ENCODE peak calls at places on chromosomes 12 and 14, in seven cellular contexts. L is K562, O is A549, Q is sigmoid colon, P is GM12878, W is transverse colon, J is H1. H is an unnamed sample.

GRCh38 chr14:83992857-83993256 is 1537.1 kb upstream of the FLRT2 start:
- DNase-seq in L (no peak), O (no peak), Q (no peak), P (no peak), W (no peak), J (no peak), H (no peak)

GRCh38 chr12:14408208-14408607 is 42.7 kb downstream of the ATF7IP start:
- DNase-seq in L (peak; percentile 34), O (no peak), Q (no peak), P (no peak), W (no peak), J (no peak), H (no peak)

GRCh38 chr12:32486158-32486557 is 86.8 kb downstream of the FGD4 start:
- DNase-seq in L (no peak), O (no peak), Q (no peak), P (no peak), W (no peak), J (no peak), H (no peak)

GRCh38 chr12:63319386-63319785 is 168.4 kb upstream of the AVPR1A start:
- DNase-seq in L (no peak), O (peak; percentile 12), Q (no peak), P (no peak), W (no peak), J (no peak), H (no peak)

GRCh38 chr12:13001725-13002040 is 1.6 kb upstream of the HEBP1 start:
- DNase-seq in L (no peak), O (no peak), Q (peak; percentile 67), P (no peak), W (no peak), J (no peak), H (no peak)

GRCh38 chr12:99824900-99825562 is 159.7 kb downstream of the ANKS1B start:
- DNase-seq in L (no peak), O (no peak), Q (no peak), P (no peak), W (no peak), J (no peak), H (no peak)

GRCh38 chr14:54387328-54387727 is 9.5 kb upstream of the CDKN3 start:
- DNase-seq in L (no peak), O (no peak), Q (no peak), P (no peak), W (no peak), J (no peak), H (no peak)

GRCh38 chr14:49249022-49249421 is 337.2 kb downstream of the RPS29 start:
- DNase-seq in L (no peak), O (no peak), Q (no peak), P (no peak), W (no peak), J (no peak), H (no peak)

GRCh38 chr14:100363053-100363452 is 39.9 kb downstream of the SLC25A47 start:
- DNase-seq in L (no peak), O (no peak), Q (no peak), P (no peak), W (no peak), J (no peak), H (no peak)

GRCh38 chr14:90409209-90409730 is 12.4 kb downstream of the CALM1 start:
- DNase-seq in L (no peak), O (peak; percentile 26), Q (peak; percentile 94), P (no peak), W (peak; percentile 39), J (no peak), H (no peak)

GRCh38 chr12:98334768-98335167 is 180.6 kb upstream of the TMPO start:
- DNase-seq in L (no peak), O (no peak), Q (no peak), P (no peak), W (no peak), J (no peak), H (no peak)

GRCh38 chr14:57828713-57829112 is 37.2 kb downstream of the SLC35F4 start:
- DNase-seq in L (no peak), O (no peak), Q (no peak), P (no peak), W (no peak), J (no peak), H (no peak)

GRCh38 chr12:56087220-56087619 is 7.3 kb downstream of the ERBB3 start:
- DNase-seq in L (peak; percentile 6), O (no peak), Q (peak; percentile 75), P (no peak), W (peak; percentile 91), J (no peak), H (peak; percentile 97)

GRCh38 chr14:35336171-35337073 is 44.2 kb downstream of the PSMA6 start:
- DNase-seq in L (peak; percentile 78), O (peak; percentile 89), Q (peak; percentile 98), P (no peak), W (peak; percentile 92), J (peak; percentile 64), H (peak; percentile 94)

GRCh38 chr14:84575681-84576080 is 954.3 kb upstream of the FLRT2 start:
- DNase-seq in L (no peak), O (no peak), Q (no peak), P (no peak), W (no peak), J (no peak), H (no peak)

GRCh38 chr12:116773276-116773731 is 35.2 kb downstream of the RNFT2 start:
- DNase-seq in L (peak; percentile 19), O (peak; percentile 28), Q (no peak), P (no peak), W (no peak), J (peak; percentile 46), H (no peak)

GRCh38 chr14:103715052-103716000 is at the start of the genes XRCC3 and ZFYVE21:
- DNase-seq in L (peak; percentile 99), O (peak; percentile 100), Q (peak; percentile 100), P (peak; percentile 98), W (peak; percentile 100), J (peak; percentile 99), H (peak; percentile 100)

GRCh38 chr12:58588771-58589170 is 331.5 kb downstream of the LRIG3 start:
- DNase-seq in L (no peak), O (no peak), Q (no peak), P (no peak), W (no peak), J (no peak), H (no peak)

GRCh38 chr12:58596381-58596780 is 323.9 kb downstream of the LRIG3 start:
- DNase-seq in L (no peak), O (no peak), Q (no peak), P (no peak), W (no peak), J (no peak), H (no peak)

GRCh38 chr12:58593557-58594304 is 326.6 kb downstream of the LRIG3 start:
- DNase-seq in L (no peak), O (no peak), Q (no peak), P (no peak), W (no peak), J (no peak), H (no peak)

GRCh38 chr12:58592817-58593216 is 327.5 kb downstream of the LRIG3 start:
- DNase-seq in L (no peak), O (no peak), Q (no peak), P (no peak), W (no peak), J (no peak), H (no peak)
- TF ChIP-seq EP300 in L (no peak), O (no peak), Q (peak; percentile 82), P (no peak), W (peak; percentile 75), J (no peak), H (peak; percentile 37)

GRCh38 chr14:99238234-99238633 is 33.8 kb downstream of the BCL11B start:
- DNase-seq in L (no peak), O (no peak), Q (no peak), P (no peak), W (no peak), J (no peak), H (no peak)
- H3K4me1 ChIP-seq in L (no peaks in the 10 kb centered on the region), O (no peaks in the 10 kb centered on the region), Q (no peaks in the 10 kb centered on the region), P (no peaks in the 10 kb centered on the region), W (no peaks in the 10 kb centered on the region), J (peaks cover 8% of the 10 kb centered on the region), H (no peaks in the 10 kb centered on the region)

DNA sequence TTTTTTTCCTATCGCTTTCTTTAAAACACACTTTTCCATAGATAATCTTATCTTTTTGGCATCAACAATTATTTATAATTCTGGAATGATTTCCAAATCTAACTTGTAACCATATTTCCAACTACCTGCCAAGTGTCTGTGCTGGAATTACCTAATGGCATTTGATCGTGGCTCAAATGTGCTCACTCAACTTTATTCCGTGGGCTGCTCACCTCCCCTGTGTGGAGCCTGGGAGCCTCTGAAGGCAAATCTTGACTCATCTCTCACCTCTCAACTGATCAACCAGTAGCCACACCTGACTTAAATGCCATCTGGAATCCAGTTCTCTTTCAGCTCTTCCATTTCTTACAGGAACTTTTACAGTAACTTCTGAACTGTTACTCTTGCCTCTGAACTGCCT is 608.6 kb downstream of the DIO2 start:
- DNase-seq in L (no peak), O (no peak), Q (no peak), P (no peak), W (no peak), J (no peak), H (no peak)
- H3K9me3 ChIP-seq in L (no peaks in the 10 kb centered on the region), O (no peaks in the 10 kb centered on the region), Q (no peaks in the 10 kb centered on the region), P (no peaks in the 10 kb centered on the region), W (no peaks in the 10 kb centered on the region), J (no peaks in the 10 kb centered on the region), H (no peaks in the 10 kb centered on the region)

GRCh38 chr12:96448287-96448686 is 41.1 kb upstream of the CFAP54 start:
- DNase-seq in L (no peak), O (no peak), Q (no peak), P (no peak), W (no peak), J (no peak), H (no peak)

GRCh38 chr12:96442906-96443305 is 42.7 kb upstream of the CDK17 start:
- DNase-seq in L (no peak), O (no peak), Q (no peak), P (no peak), W (no peak), J (no peak), H (no peak)

GRCh38 chr12:96444403-96444802 is 44.2 kb upstream of the CDK17 start:
- DNase-seq in L (no peak), O (no peak), Q (no peak), P (no peak), W (no peak), J (no peak), H (no peak)

GRCh38 chr12:96447256-96447655 is 42.1 kb upstream of the CFAP54 start:
- DNase-seq in L (no peak), O (no peak), Q (no peak), P (no peak), W (no peak), J (no peak), H (no peak)

DNA sequence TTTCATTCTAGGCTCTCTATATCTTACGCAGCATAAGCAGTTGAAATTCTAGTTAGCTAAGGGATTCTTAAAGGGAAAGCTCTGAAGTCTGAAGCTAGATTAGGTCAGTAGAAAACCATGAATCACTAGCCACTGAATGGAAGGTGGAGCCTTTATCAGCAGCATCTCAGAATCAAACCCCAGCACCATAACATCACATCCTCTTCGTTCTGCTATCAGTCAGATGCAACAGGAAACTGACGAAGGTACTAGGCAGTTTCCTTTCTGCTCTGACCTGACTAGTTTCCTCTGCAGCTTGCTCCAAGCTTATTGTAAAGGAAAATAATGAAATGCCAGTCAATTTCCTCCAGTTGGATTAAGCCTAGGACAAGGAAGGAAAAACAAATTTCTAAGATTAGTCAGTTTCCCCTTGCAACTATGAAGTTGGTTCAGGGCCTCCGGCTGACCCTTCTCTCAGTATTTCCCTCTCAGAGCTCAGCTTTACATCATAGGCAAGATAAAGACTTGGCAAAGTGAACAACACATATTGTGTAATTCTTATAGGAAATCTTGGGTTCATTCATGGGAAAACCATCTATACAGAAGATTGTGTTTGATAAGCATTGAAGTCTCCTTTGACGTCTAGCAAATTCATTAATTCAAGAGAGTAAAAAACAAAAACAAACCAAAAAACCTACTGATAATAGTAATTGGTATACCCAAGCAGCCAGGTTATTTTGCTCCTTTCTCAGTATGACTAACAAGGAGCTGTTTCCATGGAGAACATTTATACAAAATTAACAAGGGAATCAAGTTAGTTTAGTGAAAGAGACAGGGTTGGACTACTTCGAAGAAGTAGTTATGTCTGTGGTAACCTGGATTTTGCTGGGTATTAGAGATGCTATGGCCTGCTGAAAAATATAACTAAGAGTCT is 43.4 kb upstream of the CFAP54 start:
- DNase-seq in L (peak; percentile 46), O (no peak), Q (no peak), P (peak; percentile 53), W (peak; percentile 12), J (no peak), H (no peak)
- TF ChIP-seq EP300 in L (peak; percentile 84), O (no peak), Q (no peak), P (no peak), W (no peak), J (no peak), H (no peak)